ENCODE peak calls at places on chromosomes 1 and 21, in six cellular contexts. T is WTC11, C is stomach, S is progenitor cell of endocrine pancreas, D is retinal pigment epithelial cell, N is GM06990. B is an unnamed sample.
A peak's percentile ranks its signal among the peaks of the same experiment; 100 is the strongest.

GRCh38 chr1:23403038-23403336 is 21.6 kb downstream of the TCEA3 start:
- DNase-seq in T (no peak), C (peak; percentile 31), S (no peak), D (peak; percentile 41), N (no peak), B (no peak)

GRCh38 chr1:30005972-30006619 is 717.3 kb downstream of the MATN1 start:
- DNase-seq in T (no peak), C (no peak), S (no peak), D (no peak), N (no peak), B (no peak)

GRCh38 chr1:21291184-21291583 is 921 bp upstream of the ECE1 start:
- DNase-seq in T (no peak), C (no peak), S (no peak), D (no peak), N (no peak), B (no peak)

GRCh38 chr1:207886227-207886626 is 24.7 kb downstream of the CD34 start:
- DNase-seq in T (no peak), C (no peak), S (no peak), D (no peak), N (no peak), B (no peak)

GRCh38 chr1:41333146-41333784 is 28.0 kb upstream of the FOXO6 start:
- DNase-seq in T (no peak), C (no peak), S (no peak), D (no peak), N (no peak), B (no peak)

GRCh38 chr1:192443616-192444015 is 126.8 kb downstream of the RGS21 start:
- DNase-seq in T (no peak), C (no peak), S (no peak), D (no peak), N (no peak), B (no peak)

GRCh38 chr1:225877570-225877969 is 4.6 kb downstream of the TMEM63A start:
- DNase-seq in T (peak; percentile 72), C (peak; percentile 76), S (no peak), D (no peak), N (no peak), B (no peak)

GRCh38 chr1:3945222-3945621 is 45.1 kb upstream of the C1orf174 start:
- DNase-seq in T (no peak), C (no peak), S (no peak), D (no peak), N (no peak), B (no peak)

GRCh38 chr1:231981675-231982074 is 355.1 kb downstream of the DISC1 start:
- DNase-seq in T (no peak), C (no peak), S (no peak), D (no peak), N (no peak), B (no peak)

GRCh38 chr1:174769961-174770549 is 229.7 kb upstream of the CACYBP start:
- DNase-seq in T (no peak), C (no peak), S (no peak), D (no peak), N (peak; percentile 16), B (no peak)

GRCh38 chr21:44912158-44912473 is 8.6 kb downstream of the ITGB2 start:
- DNase-seq in T (no peak), C (no peak), S (no peak), D (no peak), N (no peak), B (no peak)

GRCh38 chr1:18928985-18929384 is 26.6 kb upstream of the ALDH4A1 start:
- DNase-seq in T (no peak), C (no peak), S (no peak), D (no peak), N (no peak), B (no peak)

GRCh38 chr1:86696522-86696921 is 7.9 kb upstream of the SH3GLB1 start:
- DNase-seq in T (no peak), C (no peak), S (no peak), D (no peak), N (no peak), B (no peak)

GRCh38 chr1:205588691-205589445 is 42.9 kb downstream of the ELK4 start:
- DNase-seq in T (peak; percentile 70), C (no peak), S (no peak), D (no peak), N (no peak), B (no peak)

GRCh38 chr1:156725683-156726280 is 2.5 kb upstream of the METTL25B start:
- DNase-seq in T (peak; percentile 90), C (peak; percentile 93), S (peak; percentile 78), D (no peak), N (peak; percentile 75), B (peak; percentile 84)

GRCh38 chr1:68808351-68808750 is 311.5 kb upstream of the DEPDC1 start:
- DNase-seq in T (no peak), C (no peak), S (no peak), D (no peak), N (no peak), B (no peak)

GRCh38 chr1:9559673-9560072 is 20.4 kb downstream of the SLC25A33 start:
- DNase-seq in T (no peak), C (no peak), S (no peak), D (no peak), N (no peak), B (no peak)

GRCh38 chr21:46188226-46189212 is 4.3 kb upstream of the SPATC1L start:
- DNase-seq in T (no peak), C (no peak), S (no peak), D (no peak), N (no peak), B (no peak)

GRCh38 chr1:29633784-29634183 is 397.5 kb downstream of the PTPRU start:
- DNase-seq in T (no peak), C (no peak), S (no peak), D (no peak), N (no peak), B (no peak)

GRCh38 chr1:66353207-66353606 is 180.7 kb upstream of the SGIP1 start:
- DNase-seq in T (no peak), C (no peak), S (no peak), D (no peak), N (no peak), B (no peak)

GRCh38 chr21:32884062-32884461 is 112.5 kb upstream of the PAXBP1 start:
- DNase-seq in T (peak; percentile 57), C (no peak), S (no peak), D (no peak), N (no peak), B (no peak)

GRCh38 chr1:201125019-201125418 is 2.0 kb downstream of the ASCL5 start:
- DNase-seq in T (no peak), C (no peak), S (no peak), D (no peak), N (no peak), B (no peak)

GRCh38 chr1:172390620-172391491 is 29.6 kb upstream of the C1orf105 start:
- DNase-seq in T (peak; percentile 47), C (no peak), S (no peak), D (no peak), N (peak; percentile 82), B (no peak)

GRCh38 chr21:44955141-44955802 is 15.4 kb downstream of the SLX9 start:
- DNase-seq in T (no peak), C (no peak), S (no peak), D (no peak), N (no peak), B (no peak)

GRCh38 chr1:25536124-25536523 is 7.3 kb upstream of the LDLRAP1 start:
- DNase-seq in T (no peak), C (no peak), S (no peak), D (no peak), N (no peak), B (no peak)

GRCh38 chr1:31579374-31579773 is 3.1 kb downstream of the TINAGL1 start:
- DNase-seq in T (no peak), C (no peak), S (no peak), D (no peak), N (no peak), B (no peak)

GRCh38 chr21:31117046-31117916 is 79.0 kb upstream of the KRTAP19-8 start:
- DNase-seq in T (no peak), C (no peak), S (no peak), D (peak; percentile 39), N (no peak), B (no peak)

GRCh38 chr1:55314740-55315139 is 99.6 kb upstream of the USP24 start:
- DNase-seq in T (no peak), C (no peak), S (no peak), D (no peak), N (no peak), B (no peak)

GRCh38 chr1:64663654-64664053 is 81.2 kb upstream of the RAVER2 start:
- DNase-seq in T (peak; percentile 52), C (no peak), S (no peak), D (no peak), N (peak; percentile 4), B (no peak)
- TF ChIP-seq CTCF in T (no peak), C (no peak), S (peak; percentile 33), D (peak; percentile 18), N (peak; percentile 57), B (no peak)

GRCh38 chr1:184465489-184466146 is 78.8 kb downstream of the C1orf21 start:
- DNase-seq in T (peak; percentile 16), C (no peak), S (no peak), D (no peak), N (no peak), B (no peak)
- TF ChIP-seq CTCF in T (no peak), C (no peak), S (peak; percentile 23), D (no peak), N (peak; percentile 28), B (no peak)

GRCh38 chr1:210360852-210361477 is 32.3 kb downstream of the HHAT start:
- DNase-seq in T (no peak), C (no peak), S (no peak), D (no peak), N (no peak), B (no peak)
- TF ChIP-seq CTCF in T (no peak), C (no peak), S (peak; percentile 71), D (peak; percentile 83), N (peak; percentile 67), B (peak; percentile 57)

DNA sequence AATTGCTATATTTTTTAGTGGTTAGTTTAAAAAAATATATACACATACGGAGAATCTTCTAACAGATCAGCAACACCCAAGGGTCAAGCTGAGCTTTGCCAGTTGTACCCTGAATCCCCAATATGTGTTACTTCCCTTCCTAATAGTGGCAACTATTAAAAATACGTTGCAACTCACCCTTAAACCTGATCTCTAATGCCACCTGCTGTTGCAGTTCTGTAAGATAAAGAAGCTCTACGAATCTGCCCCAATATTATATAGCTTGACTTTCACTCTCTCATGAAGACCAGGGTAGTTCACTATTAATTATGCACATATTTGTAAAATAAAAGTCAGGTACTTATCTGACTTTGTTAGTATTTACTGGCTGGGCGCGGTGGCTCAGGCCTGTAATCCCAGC is 58.4 kb downstream of the ASH1L start:
- DNase-seq in T (no peak), C (no peak), S (no peak), D (no peak), N (peak; percentile 18), B (no peak)
- TF ChIP-seq CTCF in T (no peak), C (no peak), S (peak; percentile 26), D (peak; percentile 48), N (peak; percentile 39), B (peak; percentile 74)